ENCODE peak calls at places on chromosome 14, in seven cellular contexts. T, Y, S, E, M, F and A are unnamed samples.

GRCh38 chr14:81400852-81401251 is 728 bp upstream of the STON2 start:
- DNase-seq in T (peak), Y (peak), S (peak), E (peak), M (peak), F (no peak), A (peak)

GRCh38 chr14:44317433-44317746 is 189.7 kb downstream of the FSCB start:
- DNase-seq in T (no peak), Y (no peak), S (no peak), E (no peak), M (no peak), F (no peak), A (no peak)

GRCh38 chr14:98160901-98161300 is 1111.1 kb downstream of the BCL11B start:
- DNase-seq in T (no peak), Y (no peak), S (no peak), E (no peak), M (no peak), F (no peak), A (no peak)

GRCh38 chr14:95649230-95649629 is 37.0 kb upstream of the TCL1B start:
- DNase-seq in T (no peak), Y (no peak), S (peak), E (no peak), M (no peak), F (no peak), A (no peak)

GRCh38 chr14:44609201-44609600 is 102.1 kb upstream of the FSCB start:
- DNase-seq in T (no peak), Y (no peak), S (no peak), E (no peak), M (no peak), F (no peak), A (no peak)

GRCh38 chr14:21652209-21652808 is 1.3 kb upstream of the OR4E2 start:
- DNase-seq in T (no peak), Y (no peak), S (no peak), E (no peak), M (no peak), F (no peak), A (no peak)

GRCh38 chr14:70011098-70011497 is 131.9 kb downstream of the SMOC1 start:
- DNase-seq in T (no peak), Y (no peak), S (no peak), E (no peak), M (no peak), F (no peak), A (no peak)

GRCh38 chr14:22544881-22545420 is 44.1 kb downstream of the DAD1 start:
- DNase-seq in T (no peak), Y (no peak), S (no peak), E (no peak), M (no peak), F (no peak), A (no peak)

GRCh38 chr14:105910426-105910825 is 384.0 kb downstream of the TMEM121 start:
- DNase-seq in T (no peak), Y (no peak), S (no peak), E (no peak), M (no peak), F (no peak), A (no peak)

GRCh38 chr14:92507174-92507768 is 6.3 kb upstream of the RIN3 start:
- DNase-seq in T (no peak), Y (no peak), S (no peak), E (no peak), M (peak), F (no peak), A (no peak)

GRCh38 chr14:55265197-55265596 is 6.0 kb upstream of the FBXO34 start:
- DNase-seq in T (no peak), Y (no peak), S (no peak), E (no peak), M (no peak), F (no peak), A (no peak)

GRCh38 chr14:93906341-93907329 is 20.5 kb upstream of the FAM181A start:
- DNase-seq in T (peak), Y (peak), S (peak), E (no peak), M (peak), F (no peak), A (peak)

GRCh38 chr14:106442857-106443256 is 916.5 kb downstream of the TMEM121 start:
- DNase-seq in T (no peak), Y (no peak), S (no peak), E (no peak), M (no peak), F (no peak), A (no peak)

GRCh38 chr14:103517626-103518415 is 4.8 kb downstream of the CKB start:
- DNase-seq in T (peak), Y (no peak), S (peak), E (no peak), M (peak), F (peak), A (no peak)

GRCh38 chr14:32508281-32508680 is 179.2 kb downstream of the AKAP6 start:
- DNase-seq in T (no peak), Y (no peak), S (no peak), E (no peak), M (no peak), F (no peak), A (peak)

GRCh38 chr14:31605702-31606101 is 44.5 kb downstream of the NUBPL start:
- DNase-seq in T (no peak), Y (no peak), S (no peak), E (no peak), M (no peak), F (no peak), A (no peak)

GRCh38 chr14:104865631-104866441 is 768 bp downstream of the CEP170B start:
- DNase-seq in T (peak), Y (peak), S (peak), E (peak), M (peak), F (peak), A (peak)

GRCh38 chr14:106845286-106846087 is 1319.1 kb downstream of the TMEM121 start:
- DNase-seq in T (no peak), Y (no peak), S (peak), E (no peak), M (peak), F (peak), A (no peak)

GRCh38 chr14:88625671-88626070 is 62.8 kb downstream of the ZC3H14 start:
- DNase-seq in T (no peak), Y (no peak), S (no peak), E (no peak), M (no peak), F (no peak), A (no peak)

GRCh38 chr14:92622311-92622710 is 108.7 kb downstream of the RIN3 start:
- DNase-seq in T (no peak), Y (no peak), S (no peak), E (no peak), M (no peak), F (no peak), A (no peak)

GRCh38 chr14:90968025-90968424 is 92.4 kb downstream of the RPS6KA5 start:
- DNase-seq in T (no peak), Y (peak), S (no peak), E (peak), M (no peak), F (no peak), A (no peak)

GRCh38 chr14:58243790-58244555 is 670 bp upstream of the PSMA3 start:
- DNase-seq in T (no peak), Y (no peak), S (no peak), E (peak), M (no peak), F (no peak), A (peak)

GRCh38 chr14:68628605-68629310 is 164.1 kb downstream of the ZFP36L1 start:
- DNase-seq in T (peak), Y (no peak), S (peak), E (no peak), M (peak), F (no peak), A (no peak)

GRCh38 chr14:103856105-103856504 is 8.7 kb upstream of the PPP1R13B start:
- DNase-seq in T (no peak), Y (no peak), S (no peak), E (no peak), M (peak), F (no peak), A (no peak)

GRCh38 chr14:56650075-56650474 is 70.5 kb downstream of the TMEM260 start:
- DNase-seq in T (no peak), Y (no peak), S (no peak), E (no peak), M (no peak), F (no peak), A (no peak)

GRCh38 chr14:96098309-96098998 is 59.3 kb downstream of the C14orf132 start:
- DNase-seq in T (peak), Y (no peak), S (peak), E (peak), M (no peak), F (no peak), A (peak)

GRCh38 chr14:98137626-98138025 is 1134.4 kb downstream of the BCL11B start:
- DNase-seq in T (no peak), Y (no peak), S (no peak), E (no peak), M (no peak), F (no peak), A (no peak)

GRCh38 chr14:21505009-21505553 is 6.1 kb downstream of the METTL3 start:
- DNase-seq in T (no peak), Y (no peak), S (no peak), E (no peak), M (no peak), F (no peak), A (no peak)

GRCh38 chr14:22607291-22607690 is 9.2 kb downstream of the ABHD4 start:
- DNase-seq in T (no peak), Y (no peak), S (no peak), E (no peak), M (no peak), F (no peak), A (peak)

GRCh38 chr14:52951730-52952481 is 1.1 kb upstream of the FERMT2 start:
- DNase-seq in T (peak), Y (peak), S (peak), E (peak), M (no peak), F (peak), A (peak)

GRCh38 chr14:30064454-30064853 is 136.8 kb upstream of the PRKD1 start:
- DNase-seq in T (no peak), Y (no peak), S (no peak), E (no peak), M (no peak), F (no peak), A (no peak)

GRCh38 chr14:76962303-76962660 is 66.2 kb downstream of the IRF2BPL start:
- DNase-seq in T (no peak), Y (peak), S (no peak), E (no peak), M (no peak), F (no peak), A (no peak)
- H3K4me3 ChIP-seq in T (peak), Y (peak), S (peak), E (peak), M (peak), F (peak), A (peak)

GRCh38 chr14:25042362-25043299 is 7.3 kb downstream of the STXBP6 start:
- DNase-seq in T (no peak), Y (peak), S (no peak), E (peak), M (no peak), F (no peak), A (peak)
- TF ChIP-seq CTCF in T (peak), Y (peak), S (no peak), E (peak), M (peak), F (no peak), A (peak)

DNA sequence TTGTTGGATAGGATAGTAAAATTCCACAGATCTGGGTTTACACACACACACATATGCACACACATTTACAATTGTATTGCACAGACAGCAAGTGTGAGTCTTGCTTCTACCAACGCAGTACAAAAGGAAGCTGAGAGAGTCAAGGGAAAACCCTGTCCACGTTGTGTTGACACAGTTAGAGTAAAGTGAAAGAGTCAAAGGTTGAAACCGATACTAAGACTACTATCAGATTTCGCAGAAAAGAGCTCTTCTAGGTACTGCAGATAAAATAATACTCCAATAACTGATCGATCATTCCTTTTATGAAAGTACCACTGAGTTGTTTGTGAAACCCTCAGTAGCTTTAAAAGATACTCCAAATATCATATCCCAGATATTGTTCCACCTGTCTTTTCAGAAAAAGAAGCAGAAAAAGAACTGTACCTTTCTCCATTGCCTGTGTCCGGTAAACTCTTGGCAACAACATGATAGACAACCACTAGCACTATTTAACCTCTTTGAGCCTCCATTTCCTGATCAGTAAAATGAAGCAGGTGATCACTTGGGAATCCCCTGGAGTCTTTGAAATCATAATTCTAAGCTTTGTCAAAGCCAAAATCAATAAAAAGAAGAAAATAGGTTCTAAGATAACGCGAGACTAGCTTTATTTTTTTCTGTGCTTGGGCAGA is 224.6 kb upstream of the FOXN3 start:
- DNase-seq in T (no peak), Y (no peak), S (no peak), E (no peak), M (no peak), F (no peak), A (no peak)
- H3K4me3 ChIP-seq in T (no peak), Y (no peak), S (no peak), E (no peak), M (no peak), F (no peak), A (no peak)

DNA sequence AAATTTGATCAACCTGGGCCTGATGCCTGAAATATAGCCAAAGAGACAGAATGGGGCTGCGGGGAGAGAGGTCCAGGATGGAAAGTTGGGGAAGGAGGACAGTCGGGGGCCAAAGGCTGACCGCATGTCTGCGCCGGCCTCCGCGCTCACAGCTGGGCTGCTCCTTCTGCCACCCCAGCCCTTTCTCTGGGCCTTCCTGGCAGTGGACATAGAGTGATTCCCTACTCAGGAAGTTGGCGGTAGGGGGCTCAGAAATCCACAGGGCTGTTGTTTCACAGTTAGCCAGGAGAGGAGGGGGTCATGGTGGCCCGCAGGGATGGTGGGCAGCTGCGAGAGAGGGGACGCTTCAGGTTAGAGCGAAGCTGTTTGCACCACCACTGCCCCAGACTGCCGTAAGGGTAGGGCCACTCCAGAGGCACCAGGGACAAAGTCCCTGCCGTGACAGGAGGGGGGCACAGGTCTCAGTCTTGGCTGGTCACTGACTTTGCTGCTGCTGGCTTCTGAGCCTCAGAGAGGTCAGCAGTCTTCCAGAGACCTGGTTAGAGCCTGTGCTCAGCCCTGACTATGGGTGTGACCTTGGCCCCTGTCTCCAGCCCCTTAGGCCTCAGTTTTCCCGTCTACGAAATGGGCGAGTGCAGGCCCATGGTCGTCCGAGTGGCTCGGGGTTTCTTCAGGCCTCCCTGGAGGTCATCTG is 15.0 kb downstream of the MEG3 start:
- DNase-seq in T (no peak), Y (no peak), S (no peak), E (no peak), M (peak), F (no peak), A (no peak)
- TF ChIP-seq CTCF in T (no peak), Y (no peak), S (no peak), E (no peak), M (no peak), F (no peak), A (no peak)

DNA sequence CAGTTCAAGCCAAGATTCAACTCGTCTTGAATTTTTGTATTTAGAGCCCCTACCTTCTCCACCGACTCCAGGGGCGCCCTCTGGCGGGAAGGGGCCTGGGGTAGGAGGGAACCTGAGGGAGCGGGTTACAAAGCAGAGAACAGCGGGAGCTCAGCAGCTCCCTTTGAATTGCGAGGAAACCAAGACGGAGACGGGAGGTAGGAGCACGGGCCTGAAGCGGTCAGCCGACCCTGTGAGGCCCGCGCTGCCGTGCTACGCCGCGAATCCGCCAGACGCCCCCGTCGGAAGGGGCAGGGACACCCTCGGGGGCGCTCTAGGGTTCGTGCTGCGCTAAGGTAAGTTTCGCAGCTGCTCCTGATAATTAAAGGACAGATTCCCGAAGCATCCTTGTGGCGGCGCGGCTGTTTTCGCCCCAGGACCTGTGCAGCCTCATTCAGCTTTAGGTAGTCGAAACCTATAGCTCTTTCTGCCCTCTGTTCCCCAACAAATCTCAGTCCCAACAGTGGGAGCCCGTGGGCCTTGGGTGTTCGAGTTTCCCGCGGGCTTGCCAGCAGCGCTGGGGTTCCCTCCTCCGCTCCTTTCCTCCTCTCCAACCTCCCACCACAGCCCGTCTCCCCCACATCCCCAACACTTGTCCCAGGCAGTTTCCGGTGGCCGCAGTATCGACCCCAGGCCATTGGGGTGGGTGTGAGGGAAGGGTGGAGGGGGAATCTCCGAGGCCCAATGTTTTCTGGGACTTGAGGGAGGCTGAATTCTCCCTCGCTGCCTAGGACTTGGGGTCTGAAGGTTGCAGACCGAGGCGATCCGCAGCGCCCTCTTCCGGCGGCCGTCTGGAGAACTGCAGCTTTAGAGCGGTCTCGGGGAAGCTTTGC is 5.1 kb upstream of the NKX2-1 start:
- DNase-seq in T (no peak), Y (no peak), S (no peak), E (no peak), M (peak), F (no peak), A (no peak)
- H3K4me3 ChIP-seq in T (no peak), Y (no peak), S (no peak), E (no peak), M (peak), F (no peak), A (no peak)

DNA sequence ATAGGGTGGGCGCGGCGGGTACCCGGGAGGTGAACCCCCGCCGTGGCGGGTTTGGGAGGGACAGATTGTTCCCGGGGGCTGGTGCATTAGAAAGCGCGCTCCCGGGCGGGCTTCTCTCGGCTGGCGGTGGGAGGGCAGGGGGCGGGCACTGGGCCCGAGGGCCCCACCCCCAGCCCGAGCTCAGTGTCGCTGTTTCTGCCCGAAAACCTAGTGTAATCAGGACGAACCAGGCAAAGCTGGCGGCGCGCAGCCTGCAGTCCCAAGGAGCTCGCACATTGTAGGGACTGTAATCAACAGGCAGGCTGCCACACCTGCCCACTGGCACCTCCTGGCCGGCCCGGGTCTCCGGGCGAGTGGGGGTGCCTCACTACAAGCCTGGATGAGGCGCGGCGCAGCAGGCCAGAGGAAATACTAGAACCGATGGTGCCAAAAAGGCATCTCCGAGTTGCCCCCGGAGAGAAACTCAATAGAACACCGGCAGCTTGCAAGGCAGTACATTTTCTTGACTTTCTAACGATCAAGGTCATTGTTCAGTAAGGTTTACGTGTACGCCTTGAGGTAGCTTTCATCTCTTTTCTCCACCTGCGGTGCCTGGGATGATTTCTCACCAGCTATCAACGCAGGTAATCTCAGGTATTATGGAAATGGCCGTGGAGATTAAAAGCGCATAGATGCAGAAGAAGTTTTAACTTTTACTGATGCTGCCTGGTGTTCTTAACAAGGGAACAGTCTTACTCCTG is 845 bp upstream of the SPTB start:
- DNase-seq in T (peak), Y (no peak), S (peak), E (no peak), M (peak), F (no peak), A (no peak)
- TF ChIP-seq CTCF in T (no peak), Y (no peak), S (no peak), E (no peak), M (no peak), F (no peak), A (no peak)

GRCh38 chr14:102318781-102319276 is 717 bp upstream of the ZNF839 start:
- DNase-seq in T (peak), Y (no peak), S (no peak), E (no peak), M (no peak), F (peak), A (no peak)
- H3K4me3 ChIP-seq in T (peak), Y (peak), S (peak), E (peak), M (peak), F (peak), A (peak)

DNA sequence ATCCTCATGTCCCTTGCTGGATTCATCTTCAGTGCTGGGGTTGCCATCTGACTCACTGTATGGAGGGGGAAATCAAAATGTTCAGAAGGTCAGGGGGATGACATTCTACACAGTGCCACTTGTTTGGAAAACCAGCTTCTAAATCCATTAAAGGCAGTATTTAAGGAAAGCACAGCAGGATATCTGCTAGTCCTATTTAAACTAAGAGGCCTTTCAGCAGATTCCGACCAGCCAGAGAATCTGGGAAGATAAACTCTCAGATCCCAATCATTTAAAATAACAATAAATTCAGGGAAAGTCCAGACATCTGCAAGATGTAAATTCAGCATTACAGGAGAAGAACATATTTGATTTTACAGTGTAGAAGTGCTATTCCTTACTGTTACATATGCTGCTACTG is 3.8 kb downstream of the SIX4 start:
- DNase-seq in T (no peak), Y (no peak), S (no peak), E (no peak), M (no peak), F (no peak), A (no peak)
- TF ChIP-seq CTCF in T (no peak), Y (no peak), S (no peak), E (no peak), M (no peak), F (no peak), A (no peak)